ENCODE peak calls at places on chromosomes 16 and 17, in ten cellular contexts. One of them, this sample, is unnamed. For H3K9me3 and H3K4me1, the result is how much of the 10 kb centered on the place peaks cover.

GRCh38 chr17:55158439-55158838 is 106.3 kb upstream of the HLF start:
- DNase-seq in H9: no peak
- DNase-seq in adrenal gland: no peak
- DNase-seq in body of pancreas: no peak
- DNase-seq in cardiac muscle cell: peak
- DNase-seq in CD4-positive, alpha-beta memory T cell: no peak
- DNase-seq in sigmoid colon: no peak
- DNase-seq in aorta: no peak
- DNase-seq in keratinocyte: no peak
- DNase-seq in mammary epithelial cell: peak
- DNase-seq in this sample: no peak

GRCh38 chr16:85345129-85345639 is 232.9 kb upstream of the CIBAR2 start:
- DNase-seq in keratinocyte: no peak
- DNase-seq in CD4-positive, alpha-beta memory T cell: no peak
- DNase-seq in body of pancreas: no peak
- DNase-seq in cardiac muscle cell: no peak
- DNase-seq in mammary epithelial cell: no peak
- DNase-seq in sigmoid colon: no peak
- DNase-seq in H9: no peak
- DNase-seq in adrenal gland: no peak
- DNase-seq in aorta: no peak
- DNase-seq in this sample: no peak

GRCh38 chr16:48503779-48504178 is 106.2 kb downstream of the N4BP1 start:
- DNase-seq in H9: no peak
- DNase-seq in aorta: peak
- DNase-seq in cardiac muscle cell: peak
- DNase-seq in CD4-positive, alpha-beta memory T cell: no peak
- DNase-seq in keratinocyte: no peak
- DNase-seq in body of pancreas: peak
- DNase-seq in mammary epithelial cell: no peak
- DNase-seq in sigmoid colon: peak
- DNase-seq in adrenal gland: no peak
- DNase-seq in this sample: no peak

GRCh38 chr16:3256146-3256875 is at the start of gene MEFV:
- DNase-seq in keratinocyte: no peak
- DNase-seq in mammary epithelial cell: peak
- DNase-seq in sigmoid colon: no peak
- DNase-seq in CD4-positive, alpha-beta memory T cell: no peak
- DNase-seq in H9: no peak
- DNase-seq in adrenal gland: peak
- DNase-seq in body of pancreas: no peak
- DNase-seq in aorta: no peak
- DNase-seq in cardiac muscle cell: peak
- DNase-seq in this sample: no peak

GRCh38 chr16:22206847-22207714 is 1.0 kb downstream of the EEF2K start:
- DNase-seq in sigmoid colon: peak
- DNase-seq in adrenal gland: peak
- DNase-seq in keratinocyte: no peak
- DNase-seq in cardiac muscle cell: peak
- DNase-seq in aorta: peak
- DNase-seq in H9: peak
- DNase-seq in mammary epithelial cell: peak
- DNase-seq in body of pancreas: peak
- DNase-seq in CD4-positive, alpha-beta memory T cell: peak
- DNase-seq in this sample: peak

GRCh38 chr17:51057534-51057933 is 63.1 kb downstream of the SPAG9 start:
- DNase-seq in CD4-positive, alpha-beta memory T cell: no peak
- DNase-seq in H9: no peak
- DNase-seq in cardiac muscle cell: no peak
- DNase-seq in sigmoid colon: no peak
- DNase-seq in aorta: no peak
- DNase-seq in mammary epithelial cell: no peak
- DNase-seq in body of pancreas: no peak
- DNase-seq in keratinocyte: no peak
- DNase-seq in adrenal gland: no peak
- DNase-seq in this sample: no peak

GRCh38 chr17:49217651-49218413 is 7.3 kb downstream of the ABI3 start:
- DNase-seq in keratinocyte: no peak
- DNase-seq in aorta: peak
- DNase-seq in sigmoid colon: peak
- DNase-seq in adrenal gland: peak
- DNase-seq in H9: no peak
- DNase-seq in mammary epithelial cell: no peak
- DNase-seq in CD4-positive, alpha-beta memory T cell: peak
- DNase-seq in body of pancreas: no peak
- DNase-seq in cardiac muscle cell: no peak
- DNase-seq in this sample: peak

GRCh38 chr16:28311913-28312312 is 19.6 kb downstream of the SBK1 start:
- DNase-seq in CD4-positive, alpha-beta memory T cell: peak
- DNase-seq in body of pancreas: no peak
- DNase-seq in H9: no peak
- DNase-seq in cardiac muscle cell: no peak
- DNase-seq in aorta: no peak
- DNase-seq in mammary epithelial cell: no peak
- DNase-seq in keratinocyte: no peak
- DNase-seq in adrenal gland: no peak
- DNase-seq in sigmoid colon: no peak
- DNase-seq in this sample: no peak

GRCh38 chr16:87382023-87382785 is 1.4 kb downstream of the FBXO31 start:
- DNase-seq in keratinocyte: no peak
- DNase-seq in CD4-positive, alpha-beta memory T cell: no peak
- DNase-seq in H9: no peak
- DNase-seq in mammary epithelial cell: no peak
- DNase-seq in adrenal gland: no peak
- DNase-seq in cardiac muscle cell: no peak
- DNase-seq in aorta: no peak
- DNase-seq in sigmoid colon: peak
- DNase-seq in body of pancreas: no peak
- DNase-seq in this sample: peak

GRCh38 chr17:50049636-50050035 is 6.3 kb upstream of the ITGA3 start:
- DNase-seq in mammary epithelial cell: no peak
- DNase-seq in sigmoid colon: no peak
- DNase-seq in H9: peak
- DNase-seq in body of pancreas: no peak
- DNase-seq in CD4-positive, alpha-beta memory T cell: no peak
- DNase-seq in adrenal gland: no peak
- DNase-seq in aorta: no peak
- DNase-seq in keratinocyte: peak
- DNase-seq in cardiac muscle cell: no peak
- DNase-seq in this sample: no peak

GRCh38 chr16:11224096-11224893 is 31.7 kb downstream of the SOCS1 start:
- DNase-seq in H9: peak
- DNase-seq in cardiac muscle cell: no peak
- DNase-seq in sigmoid colon: peak
- DNase-seq in body of pancreas: peak
- DNase-seq in CD4-positive, alpha-beta memory T cell: peak
- DNase-seq in keratinocyte: no peak
- DNase-seq in mammary epithelial cell: no peak
- DNase-seq in aorta: peak
- DNase-seq in adrenal gland: peak
- DNase-seq in this sample: peak

GRCh38 chr17:76537288-76537577 is 276 bp downstream of the CYGB start:
- DNase-seq in mammary epithelial cell: no peak
- DNase-seq in CD4-positive, alpha-beta memory T cell: no peak
- DNase-seq in body of pancreas: peak
- DNase-seq in sigmoid colon: no peak
- DNase-seq in aorta: peak
- DNase-seq in H9: peak
- DNase-seq in keratinocyte: no peak
- DNase-seq in cardiac muscle cell: peak
- DNase-seq in adrenal gland: no peak
- DNase-seq in this sample: no peak

GRCh38 chr17:82948081-82948511 is 108.3 kb upstream of the ZNF750 start:
- DNase-seq in keratinocyte: no peak
- DNase-seq in mammary epithelial cell: no peak
- DNase-seq in CD4-positive, alpha-beta memory T cell: no peak
- DNase-seq in cardiac muscle cell: no peak
- DNase-seq in aorta: no peak
- DNase-seq in H9: no peak
- DNase-seq in body of pancreas: peak
- DNase-seq in adrenal gland: no peak
- DNase-seq in sigmoid colon: peak
- DNase-seq in this sample: no peak
- H3K9me3 ChIP-seq in keratinocyte: under half
- H3K9me3 ChIP-seq in mammary epithelial cell: half or more
- H3K9me3 ChIP-seq in CD4-positive, alpha-beta memory T cell: under half
- H3K9me3 ChIP-seq in cardiac muscle cell: under half
- H3K9me3 ChIP-seq in aorta: under half
- H3K9me3 ChIP-seq in H9: half or more
- H3K9me3 ChIP-seq in body of pancreas: under half
- H3K9me3 ChIP-seq in adrenal gland: under half
- H3K9me3 ChIP-seq in sigmoid colon: under half
- H3K9me3 ChIP-seq in this sample: under half

DNA sequence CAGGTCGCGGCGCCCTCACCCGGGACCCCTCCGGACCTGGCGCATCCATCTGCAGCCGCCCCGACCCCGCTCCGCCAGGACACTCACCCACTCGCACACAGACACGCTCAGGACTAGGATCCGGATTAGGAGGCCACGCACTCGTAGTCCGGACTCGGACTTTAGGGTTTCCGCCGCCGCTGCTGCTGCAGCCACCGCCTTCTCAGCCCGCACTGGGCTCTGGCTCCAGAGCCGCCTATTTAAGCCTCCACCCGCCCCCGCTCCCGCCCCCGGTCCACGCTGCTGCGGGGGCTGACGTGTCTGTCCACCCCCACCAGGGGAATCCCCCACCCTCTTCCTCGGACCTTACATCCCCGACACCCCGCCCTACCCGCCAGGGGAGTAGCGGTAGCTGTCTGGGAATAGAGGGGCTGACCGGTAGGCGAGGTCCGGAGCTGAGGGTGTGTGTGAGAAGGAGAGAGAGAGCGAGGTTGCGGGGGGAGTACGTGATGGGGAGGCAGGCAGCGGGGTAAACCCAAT is at the start of gene RRAD:
- DNase-seq in keratinocyte: no peak
- DNase-seq in adrenal gland: peak
- DNase-seq in body of pancreas: no peak
- DNase-seq in cardiac muscle cell: peak
- DNase-seq in H9: peak
- DNase-seq in CD4-positive, alpha-beta memory T cell: no peak
- DNase-seq in sigmoid colon: peak
- DNase-seq in mammary epithelial cell: no peak
- DNase-seq in aorta: peak
- DNase-seq in this sample: no peak
- H3K4me1 ChIP-seq in keratinocyte: under half
- H3K4me1 ChIP-seq in adrenal gland: under half
- H3K4me1 ChIP-seq in body of pancreas: under half
- H3K4me1 ChIP-seq in cardiac muscle cell: under half
- H3K4me1 ChIP-seq in H9: under half
- H3K4me1 ChIP-seq in CD4-positive, alpha-beta memory T cell: under half
- H3K4me1 ChIP-seq in sigmoid colon: under half
- H3K4me1 ChIP-seq in mammary epithelial cell: half or more
- H3K4me1 ChIP-seq in aorta: under half
- H3K4me1 ChIP-seq in this sample: under half

DNA sequence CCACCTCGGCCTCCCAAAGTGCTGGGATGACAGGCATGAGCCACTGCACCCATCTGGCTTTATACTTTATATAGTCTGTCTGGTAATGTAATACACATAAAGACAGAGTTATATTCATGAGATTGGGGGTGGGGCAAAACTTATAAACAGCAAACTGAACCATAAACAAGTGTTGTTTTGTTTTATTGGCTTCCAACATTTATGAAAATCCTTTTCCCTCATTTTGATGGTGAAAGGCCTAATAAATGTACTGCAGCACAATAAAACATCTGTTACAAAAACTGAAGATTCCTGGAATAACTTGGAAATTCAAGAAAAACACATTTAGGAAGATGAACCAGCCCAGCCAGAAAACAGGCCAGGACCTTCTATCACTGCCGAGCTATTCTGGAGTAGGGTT is 16.1 kb downstream of the NPRL3 start:
- DNase-seq in CD4-positive, alpha-beta memory T cell: no peak
- DNase-seq in aorta: no peak
- DNase-seq in sigmoid colon: no peak
- DNase-seq in cardiac muscle cell: no peak
- DNase-seq in adrenal gland: no peak
- DNase-seq in keratinocyte: no peak
- DNase-seq in H9: no peak
- DNase-seq in body of pancreas: no peak
- DNase-seq in mammary epithelial cell: no peak
- DNase-seq in this sample: no peak
- H3K9me3 ChIP-seq in CD4-positive, alpha-beta memory T cell: under half
- H3K9me3 ChIP-seq in aorta: under half
- H3K9me3 ChIP-seq in sigmoid colon: under half
- H3K9me3 ChIP-seq in cardiac muscle cell: under half
- H3K9me3 ChIP-seq in adrenal gland: under half
- H3K9me3 ChIP-seq in keratinocyte: under half
- H3K9me3 ChIP-seq in H9: under half
- H3K9me3 ChIP-seq in body of pancreas: under half
- H3K9me3 ChIP-seq in mammary epithelial cell: under half
- H3K9me3 ChIP-seq in this sample: under half

GRCh38 chr17:4334776-4335175 is 31.7 kb downstream of the UBE2G1 start:
- DNase-seq in sigmoid colon: no peak
- DNase-seq in mammary epithelial cell: no peak
- DNase-seq in cardiac muscle cell: no peak
- DNase-seq in body of pancreas: no peak
- DNase-seq in aorta: no peak
- DNase-seq in H9: no peak
- DNase-seq in adrenal gland: no peak
- DNase-seq in CD4-positive, alpha-beta memory T cell: no peak
- DNase-seq in keratinocyte: no peak
- DNase-seq in this sample: no peak

GRCh38 chr17:4332296-4332970 is 34.0 kb downstream of the UBE2G1 start:
- DNase-seq in body of pancreas: no peak
- DNase-seq in mammary epithelial cell: peak
- DNase-seq in keratinocyte: no peak
- DNase-seq in aorta: no peak
- DNase-seq in cardiac muscle cell: no peak
- DNase-seq in H9: no peak
- DNase-seq in CD4-positive, alpha-beta memory T cell: no peak
- DNase-seq in sigmoid colon: no peak
- DNase-seq in adrenal gland: no peak
- DNase-seq in this sample: no peak

GRCh38 chr17:4335185-4335584 is 31.3 kb downstream of the UBE2G1 start:
- DNase-seq in H9: no peak
- DNase-seq in adrenal gland: no peak
- DNase-seq in aorta: no peak
- DNase-seq in cardiac muscle cell: no peak
- DNase-seq in mammary epithelial cell: no peak
- DNase-seq in CD4-positive, alpha-beta memory T cell: peak
- DNase-seq in body of pancreas: no peak
- DNase-seq in sigmoid colon: no peak
- DNase-seq in keratinocyte: no peak
- DNase-seq in this sample: no peak

GRCh38 chr17:4333041-4333440 is 33.4 kb downstream of the UBE2G1 start:
- DNase-seq in cardiac muscle cell: no peak
- DNase-seq in CD4-positive, alpha-beta memory T cell: no peak
- DNase-seq in aorta: no peak
- DNase-seq in adrenal gland: no peak
- DNase-seq in body of pancreas: no peak
- DNase-seq in H9: no peak
- DNase-seq in sigmoid colon: no peak
- DNase-seq in keratinocyte: no peak
- DNase-seq in mammary epithelial cell: no peak
- DNase-seq in this sample: no peak

DNA sequence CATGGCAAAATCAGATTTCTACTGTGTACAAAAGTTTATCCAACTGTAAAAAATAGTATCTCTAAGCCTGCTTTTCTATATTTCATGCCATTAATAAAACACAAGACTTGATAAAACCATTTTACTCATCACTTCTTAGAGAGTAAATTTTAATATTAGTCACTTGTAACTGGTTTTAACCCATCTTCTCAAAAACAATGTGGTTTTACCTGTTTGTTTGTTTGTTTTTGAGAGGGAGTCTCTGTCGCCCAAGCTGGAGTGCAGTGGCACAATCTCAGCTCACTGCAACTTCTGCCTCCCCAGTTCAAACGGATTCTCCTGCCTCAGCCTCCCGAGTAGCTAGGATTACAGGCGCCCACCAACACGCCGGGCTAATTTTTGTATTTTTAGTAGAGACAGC is 32.1 kb downstream of the UBE2G1 start:
- DNase-seq in CD4-positive, alpha-beta memory T cell: no peak
- DNase-seq in adrenal gland: no peak
- DNase-seq in mammary epithelial cell: no peak
- DNase-seq in body of pancreas: no peak
- DNase-seq in cardiac muscle cell: no peak
- DNase-seq in H9: no peak
- DNase-seq in sigmoid colon: no peak
- DNase-seq in aorta: no peak
- DNase-seq in keratinocyte: no peak
- DNase-seq in this sample: no peak
- H3K4me1 ChIP-seq in CD4-positive, alpha-beta memory T cell: half or more
- H3K4me1 ChIP-seq in adrenal gland: under half
- H3K4me1 ChIP-seq in mammary epithelial cell: under half
- H3K4me1 ChIP-seq in body of pancreas: under half
- H3K4me1 ChIP-seq in cardiac muscle cell: under half
- H3K4me1 ChIP-seq in H9: under half
- H3K4me1 ChIP-seq in sigmoid colon: under half
- H3K4me1 ChIP-seq in aorta: under half
- H3K4me1 ChIP-seq in keratinocyte: under half
- H3K4me1 ChIP-seq in this sample: under half